ENCODE peak calls at places on chromosomes 7 and 10, in seven cellular contexts. N is nephron progenitor cell, J is cardiac fibroblast, L is HCT116, E is AG04450, G is AG09309, S is BE2C. P is an unnamed sample.

GRCh38 chr7:18509491-18509890 is 13.9 kb downstream of the HDAC9 start:
- DNase-seq in J (no peak), S (no peak), L (no peak), G (no peak), E (no peak), N (no peak), P (no peak)

GRCh38 chr10:79295593-79295992 is 51.7 kb upstream of the PPIF start:
- DNase-seq in L (no peak), G (no peak), N (no peak), E (no peak), S (no peak), J (no peak), P (no peak)

GRCh38 chr7:31033674-31034073 is 18.4 kb upstream of the ADCYAP1R1 start:
- DNase-seq in E (no peak), J (no peak), L (no peak), S (no peak), N (no peak), G (no peak), P (no peak)

GRCh38 chr7:93053209-93053945 is 64.4 kb downstream of the SAMD9 start:
- DNase-seq in J (no peak), G (no peak), E (no peak), S (no peak), L (no peak), N (no peak), P (no peak)

GRCh38 chr10:47421057-47421952 is 37.2 kb upstream of the ZNF488 start:
- DNase-seq in J (peak; percentile 56), L (peak; percentile 64), N (no peak), E (peak; percentile 36), S (no peak), G (peak; percentile 42), P (peak; percentile 50)

GRCh38 chr10:53315709-53316108 is 543.1 kb upstream of the MBL2 start:
- DNase-seq in N (no peak), S (no peak), G (no peak), J (no peak), L (no peak), E (no peak), P (no peak)

GRCh38 chr7:92586403-92586802 is 3.8 kb downstream of the FAM133B start:
- DNase-seq in G (peak; percentile 11), J (peak; percentile 24), L (no peak), N (no peak), E (no peak), S (no peak), P (no peak)

GRCh38 chr10:27383595-27384542 is 120.2 kb upstream of the RAB18 start:
- DNase-seq in N (no peak), S (no peak), G (no peak), L (no peak), J (no peak), E (no peak), P (peak; percentile 10)

GRCh38 chr10:31147220-31147608 is 115.5 kb upstream of the ZNF438 start:
- DNase-seq in E (peak; percentile 42), J (peak; percentile 42), S (no peak), G (no peak), N (no peak), L (peak; percentile 26), P (no peak)

GRCh38 chr7:127689194-127689772 is 37.3 kb downstream of the SND1 start:
- DNase-seq in G (no peak), N (no peak), E (no peak), L (no peak), S (no peak), J (peak; percentile 34), P (no peak)

GRCh38 chr10:25175527-25176420 is 973 bp downstream of the GPR158 start:
- DNase-seq in S (peak; percentile 12), G (no peak), N (peak; percentile 61), E (no peak), L (no peak), J (peak; percentile 55), P (no peak)

GRCh38 chr10:132959296-132959961 is 17.1 kb upstream of the CFAP46 start:
- DNase-seq in J (no peak), G (no peak), S (no peak), N (no peak), L (no peak), E (no peak), P (no peak)

GRCh38 chr7:32569388-32570289 is 74.3 kb downstream of the AVL9 start:
- DNase-seq in E (no peak), N (no peak), L (no peak), J (no peak), S (no peak), G (no peak), P (no peak)

GRCh38 chr10:101161494-101162299 is 30.6 kb downstream of the TLX1 start:
- DNase-seq in S (peak; percentile 64), L (peak; percentile 72), E (peak; percentile 43), J (peak; percentile 81), G (peak; percentile 25), N (peak; percentile 83), P (peak; percentile 58)

GRCh38 chr10:49739426-49739825 is 22.7 kb downstream of the OGDHL start:
- DNase-seq in E (no peak), J (no peak), S (no peak), G (no peak), L (no peak), N (no peak), P (no peak)

GRCh38 chr10:93296151-93296550 is 186.0 kb downstream of the MYOF start:
- DNase-seq in S (no peak), J (no peak), L (no peak), N (no peak), E (no peak), G (no peak), P (no peak)

GRCh38 chr7:75637854-75638606 is 100.7 kb downstream of the HIP1 start:
- DNase-seq in E (no peak), N (no peak), G (no peak), L (no peak), S (no peak), J (no peak), P (no peak)

GRCh38 chr10:3801558-3802192 is 16.7 kb upstream of the KLF6 start:
- DNase-seq in S (peak; percentile 68), G (no peak), E (no peak), L (no peak), J (no peak), N (no peak), P (no peak)

GRCh38 chr10:20958225-20958624 is 61.1 kb upstream of the NEBL start:
- DNase-seq in E (no peak), G (no peak), L (no peak), S (no peak), N (no peak), J (no peak), P (no peak)
- TF ChIP-seq CTCF in E (no peak), G (no peak), L (no peak), S (no peak), N (no peak), J (no peak), P (no peak)

GRCh38 chr10:124532106-124532641 is 70.6 kb downstream of the LHPP start:
- DNase-seq in L (peak; percentile 79), J (no peak), N (peak; percentile 24), E (no peak), S (no peak), G (no peak), P (peak; percentile 46)
- TF ChIP-seq CTCF in L (peak; percentile 97), J (peak; percentile 43), N (peak; percentile 33), E (peak; percentile 40), S (peak; percentile 33), G (peak; percentile 18), P (no peak)

GRCh38 chr10:14302035-14302434 is 28.7 kb downstream of the FRMD4A start:
- DNase-seq in S (no peak), J (peak; percentile 31), E (peak; percentile 6), G (peak; percentile 5), N (no peak), L (no peak), P (no peak)
- TF ChIP-seq CTCF in S (peak; percentile 30), J (peak; percentile 61), E (peak; percentile 64), G (peak; percentile 57), N (peak; percentile 29), L (peak; percentile 7), P (no peak)

GRCh38 chr7:22584179-22584578 is 84.2 kb upstream of the STEAP1B start:
- DNase-seq in L (no peak), S (no peak), G (no peak), J (no peak), E (no peak), N (no peak), P (no peak)

GRCh38 chr7:22588396-22588795 is 88.4 kb upstream of the STEAP1B start:
- DNase-seq in S (no peak), E (no peak), G (no peak), J (peak; percentile 37), N (no peak), L (no peak), P (no peak)

GRCh38 chr7:22586101-22586805 is 86.3 kb upstream of the STEAP1B start:
- DNase-seq in S (no peak), E (no peak), J (peak; percentile 36), G (no peak), L (no peak), N (no peak), P (peak; percentile 34)

GRCh38 chr7:22587322-22587721 is 87.3 kb upstream of the STEAP1B start:
- DNase-seq in E (no peak), N (no peak), G (no peak), L (no peak), J (peak; percentile 71), S (no peak), P (no peak)

DNA sequence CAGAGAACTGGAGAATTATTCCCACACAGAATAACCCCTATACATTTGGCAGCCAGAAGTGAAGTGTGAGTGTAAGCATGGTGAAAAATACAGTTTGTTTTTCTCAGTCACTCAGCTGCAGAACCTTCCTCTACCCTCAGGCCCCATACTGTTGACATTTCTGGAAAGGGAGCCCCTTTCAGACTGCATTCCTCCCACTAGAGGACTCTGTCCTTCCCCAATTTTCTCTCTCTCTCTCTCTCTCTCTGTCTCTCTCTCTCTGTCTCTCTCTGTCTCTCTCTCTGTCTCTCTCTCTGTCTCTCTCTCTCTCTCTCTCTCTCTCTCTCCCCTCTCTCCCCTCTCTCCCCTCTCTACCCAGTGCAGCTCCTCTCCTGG is 86.8 kb upstream of the STEAP1B start:
- DNase-seq in L (no peak), E (no peak), S (no peak), G (no peak), N (no peak), J (peak; percentile 77), P (peak; percentile 75)
- TF ChIP-seq CTCF in L (peak; percentile 21), E (peak; percentile 62), S (peak; percentile 36), G (peak; percentile 56), N (no peak), J (peak; percentile 52), P (peak; percentile 31)